ENCODE peak calls at places on chromosome 20, in four cellular contexts. One of them, this sample, is unnamed.

GRCh38 chr20:5686381-5687105 is 63.7 kb upstream of the SHLD1 start:
- DNase-seq in fibroblast of lung: no peak
- DNase-seq in CD8-positive, alpha-beta memory T cell: no peak
- DNase-seq in activated CD4-positive, alpha-beta T cell treated with anti-CD3 and anti-CD28 coated beads, Interleukin-2, amount 50 U/mL, for 24 hours: no peak
- DNase-seq in this sample: no peak

GRCh38 chr20:40932436-40932835 is 96.2 kb upstream of the TOP1 start:
- DNase-seq in CD8-positive, alpha-beta memory T cell: no peak
- DNase-seq in fibroblast of lung: no peak
- DNase-seq in activated CD4-positive, alpha-beta T cell treated with anti-CD3 and anti-CD28 coated beads, Interleukin-2, amount 50 U/mL, for 24 hours: no peak
- DNase-seq in this sample: no peak

GRCh38 chr20:60361761-60362410 is 403.7 kb downstream of the CDH26 start:
- DNase-seq in CD8-positive, alpha-beta memory T cell: no peak
- DNase-seq in activated CD4-positive, alpha-beta T cell treated with anti-CD3 and anti-CD28 coated beads, Interleukin-2, amount 50 U/mL, for 24 hours: no peak
- DNase-seq in fibroblast of lung: no peak
- DNase-seq in this sample: no peak

GRCh38 chr20:25278636-25279361 is 30.9 kb downstream of the PYGB start:
- DNase-seq in fibroblast of lung: no peak
- DNase-seq in CD8-positive, alpha-beta memory T cell: no peak
- DNase-seq in activated CD4-positive, alpha-beta T cell treated with anti-CD3 and anti-CD28 coated beads, Interleukin-2, amount 50 U/mL, for 24 hours: no peak
- DNase-seq in this sample: no peak

GRCh38 chr20:47351643-47352331 is 4.7 kb downstream of the ZMYND8 start:
- DNase-seq in CD8-positive, alpha-beta memory T cell: no peak
- DNase-seq in fibroblast of lung: peak; percentile 51
- DNase-seq in activated CD4-positive, alpha-beta T cell treated with anti-CD3 and anti-CD28 coated beads, Interleukin-2, amount 50 U/mL, for 24 hours: no peak
- DNase-seq in this sample: peak; percentile 36

GRCh38 chr20:35306931-35307517 is 14.8 kb upstream of the FAM83C start:
- DNase-seq in fibroblast of lung: peak; percentile 78
- DNase-seq in CD8-positive, alpha-beta memory T cell: no peak
- DNase-seq in activated CD4-positive, alpha-beta T cell treated with anti-CD3 and anti-CD28 coated beads, Interleukin-2, amount 50 U/mL, for 24 hours: no peak
- DNase-seq in this sample: peak; percentile 85

GRCh38 chr20:57620274-57620990 is at the start of gene ZBP1:
- DNase-seq in fibroblast of lung: no peak
- DNase-seq in CD8-positive, alpha-beta memory T cell: peak; percentile 47
- DNase-seq in activated CD4-positive, alpha-beta T cell treated with anti-CD3 and anti-CD28 coated beads, Interleukin-2, amount 50 U/mL, for 24 hours: no peak
- DNase-seq in this sample: no peak

GRCh38 chr20:48468571-48468970 is 359.2 kb downstream of the PREX1 start:
- DNase-seq in activated CD4-positive, alpha-beta T cell treated with anti-CD3 and anti-CD28 coated beads, Interleukin-2, amount 50 U/mL, for 24 hours: no peak
- DNase-seq in CD8-positive, alpha-beta memory T cell: no peak
- DNase-seq in fibroblast of lung: no peak
- DNase-seq in this sample: no peak

GRCh38 chr20:33995053-33995816 is 1.5 kb downstream of the RALY start:
- DNase-seq in CD8-positive, alpha-beta memory T cell: no peak
- DNase-seq in fibroblast of lung: no peak
- DNase-seq in activated CD4-positive, alpha-beta T cell treated with anti-CD3 and anti-CD28 coated beads, Interleukin-2, amount 50 U/mL, for 24 hours: no peak
- DNase-seq in this sample: peak; percentile 4